ENCODE peak calls at places on chromosomes 1 and 21, in six cellular contexts. One of them, this sample, is unnamed. For H3K4me1 and H3K36me3, the result is how much of the 10 kb centered on the place peaks cover.

GRCh38 chr1:81801834-81802531 is 1.2 kb downstream of the ADGRL2 start:
- DNase-seq in lung: peak
- DNase-seq in HCT116: no peak
- DNase-seq in SK-N-SH: peak
- DNase-seq in adrenal gland: peak
- DNase-seq in fibroblast of lung: peak
- DNase-seq in this sample: no peak

GRCh38 chr1:4931486-4931885 is 277.1 kb downstream of the AJAP1 start:
- DNase-seq in lung: no peak
- DNase-seq in HCT116: no peak
- DNase-seq in SK-N-SH: no peak
- DNase-seq in adrenal gland: peak
- DNase-seq in fibroblast of lung: no peak
- DNase-seq in this sample: no peak

GRCh38 chr1:225928186-225929175 is 4.4 kb upstream of the PYCR2 start:
- DNase-seq in lung: no peak
- DNase-seq in HCT116: no peak
- DNase-seq in SK-N-SH: no peak
- DNase-seq in adrenal gland: no peak
- DNase-seq in fibroblast of lung: no peak
- DNase-seq in this sample: peak

GRCh38 chr1:154951901-154952657 is 3.8 kb downstream of the PBXIP1 start:
- DNase-seq in lung: no peak
- DNase-seq in HCT116: no peak
- DNase-seq in SK-N-SH: peak
- DNase-seq in adrenal gland: peak
- DNase-seq in fibroblast of lung: no peak
- DNase-seq in this sample: peak

GRCh38 chr1:94698759-94699502 is 121.2 kb upstream of the SLC44A3 start:
- DNase-seq in lung: no peak
- DNase-seq in HCT116: peak
- DNase-seq in SK-N-SH: no peak
- DNase-seq in adrenal gland: no peak
- DNase-seq in fibroblast of lung: peak
- DNase-seq in this sample: no peak

GRCh38 chr1:206110820-206111219 is 6.4 kb downstream of the AVPR1B start:
- DNase-seq in lung: no peak
- DNase-seq in HCT116: no peak
- DNase-seq in SK-N-SH: no peak
- DNase-seq in adrenal gland: no peak
- DNase-seq in fibroblast of lung: no peak
- DNase-seq in this sample: no peak

GRCh38 chr1:174999926-175000696 is at the start of gene CACYBP:
- DNase-seq in lung: peak
- DNase-seq in HCT116: no peak
- DNase-seq in SK-N-SH: peak
- DNase-seq in adrenal gland: peak
- DNase-seq in fibroblast of lung: peak
- DNase-seq in this sample: no peak

GRCh38 chr1:224884428-224884827 is 45.0 kb upstream of the DNAH14 start:
- DNase-seq in lung: no peak
- DNase-seq in HCT116: no peak
- DNase-seq in SK-N-SH: no peak
- DNase-seq in adrenal gland: no peak
- DNase-seq in fibroblast of lung: peak
- DNase-seq in this sample: no peak

GRCh38 chr21:43806017-43806710 is 16.8 kb downstream of the RRP1 start:
- DNase-seq in lung: no peak
- DNase-seq in HCT116: no peak
- DNase-seq in SK-N-SH: no peak
- DNase-seq in adrenal gland: no peak
- DNase-seq in fibroblast of lung: no peak
- DNase-seq in this sample: no peak

GRCh38 chr21:33374080-33374873 is 28.9 kb upstream of the IFNGR2 start:
- DNase-seq in lung: peak
- DNase-seq in HCT116: peak
- DNase-seq in SK-N-SH: peak
- DNase-seq in adrenal gland: peak
- DNase-seq in fibroblast of lung: peak
- DNase-seq in this sample: peak

GRCh38 chr21:43613755-43614638 is 45.3 kb downstream of the HSF2BP start:
- DNase-seq in lung: no peak
- DNase-seq in HCT116: no peak
- DNase-seq in SK-N-SH: no peak
- DNase-seq in adrenal gland: no peak
- DNase-seq in fibroblast of lung: peak
- DNase-seq in this sample: no peak

GRCh38 chr1:32702599-32703478 is at the start of gene SYNC:
- DNase-seq in lung: peak
- DNase-seq in HCT116: no peak
- DNase-seq in SK-N-SH: peak
- DNase-seq in adrenal gland: no peak
- DNase-seq in fibroblast of lung: peak
- DNase-seq in this sample: no peak

GRCh38 chr1:51175278-51175677 is 60.8 kb upstream of the RNF11 start:
- DNase-seq in lung: no peak
- DNase-seq in HCT116: no peak
- DNase-seq in SK-N-SH: no peak
- DNase-seq in adrenal gland: no peak
- DNase-seq in fibroblast of lung: no peak
- DNase-seq in this sample: no peak

GRCh38 chr1:90732136-90732535 is 15.0 kb upstream of the BARHL2 start:
- DNase-seq in lung: no peak
- DNase-seq in HCT116: no peak
- DNase-seq in SK-N-SH: no peak
- DNase-seq in adrenal gland: no peak
- DNase-seq in fibroblast of lung: no peak
- DNase-seq in this sample: no peak

GRCh38 chr1:228987736-228988506 is 252.6 kb downstream of the RHOU start:
- DNase-seq in lung: no peak
- DNase-seq in HCT116: no peak
- DNase-seq in SK-N-SH: no peak
- DNase-seq in adrenal gland: no peak
- DNase-seq in fibroblast of lung: no peak
- DNase-seq in this sample: no peak
- H3K4me1 ChIP-seq in lung: under half
- H3K4me1 ChIP-seq in HCT116: under half
- H3K4me1 ChIP-seq in SK-N-SH: under half
- H3K4me1 ChIP-seq in adrenal gland: under half
- H3K4me1 ChIP-seq in fibroblast of lung: under half
- H3K4me1 ChIP-seq in this sample: under half

GRCh38 chr21:42554251-42554937 is 40.7 kb downstream of the SLC37A1 start:
- DNase-seq in lung: no peak
- DNase-seq in HCT116: no peak
- DNase-seq in SK-N-SH: no peak
- DNase-seq in adrenal gland: peak
- DNase-seq in fibroblast of lung: no peak
- DNase-seq in this sample: no peak

GRCh38 chr21:42555756-42556438 is 42.2 kb downstream of the SLC37A1 start:
- DNase-seq in lung: no peak
- DNase-seq in HCT116: no peak
- DNase-seq in SK-N-SH: no peak
- DNase-seq in adrenal gland: peak
- DNase-seq in fibroblast of lung: no peak
- DNase-seq in this sample: no peak

GRCh38 chr21:42550817-42551216 is 37.2 kb downstream of the SLC37A1 start:
- DNase-seq in lung: no peak
- DNase-seq in HCT116: no peak
- DNase-seq in SK-N-SH: no peak
- DNase-seq in adrenal gland: no peak
- DNase-seq in fibroblast of lung: no peak
- DNase-seq in this sample: no peak

GRCh38 chr21:42553435-42553834 is 39.8 kb downstream of the SLC37A1 start:
- DNase-seq in lung: no peak
- DNase-seq in HCT116: no peak
- DNase-seq in SK-N-SH: no peak
- DNase-seq in adrenal gland: no peak
- DNase-seq in fibroblast of lung: no peak
- DNase-seq in this sample: no peak

DNA sequence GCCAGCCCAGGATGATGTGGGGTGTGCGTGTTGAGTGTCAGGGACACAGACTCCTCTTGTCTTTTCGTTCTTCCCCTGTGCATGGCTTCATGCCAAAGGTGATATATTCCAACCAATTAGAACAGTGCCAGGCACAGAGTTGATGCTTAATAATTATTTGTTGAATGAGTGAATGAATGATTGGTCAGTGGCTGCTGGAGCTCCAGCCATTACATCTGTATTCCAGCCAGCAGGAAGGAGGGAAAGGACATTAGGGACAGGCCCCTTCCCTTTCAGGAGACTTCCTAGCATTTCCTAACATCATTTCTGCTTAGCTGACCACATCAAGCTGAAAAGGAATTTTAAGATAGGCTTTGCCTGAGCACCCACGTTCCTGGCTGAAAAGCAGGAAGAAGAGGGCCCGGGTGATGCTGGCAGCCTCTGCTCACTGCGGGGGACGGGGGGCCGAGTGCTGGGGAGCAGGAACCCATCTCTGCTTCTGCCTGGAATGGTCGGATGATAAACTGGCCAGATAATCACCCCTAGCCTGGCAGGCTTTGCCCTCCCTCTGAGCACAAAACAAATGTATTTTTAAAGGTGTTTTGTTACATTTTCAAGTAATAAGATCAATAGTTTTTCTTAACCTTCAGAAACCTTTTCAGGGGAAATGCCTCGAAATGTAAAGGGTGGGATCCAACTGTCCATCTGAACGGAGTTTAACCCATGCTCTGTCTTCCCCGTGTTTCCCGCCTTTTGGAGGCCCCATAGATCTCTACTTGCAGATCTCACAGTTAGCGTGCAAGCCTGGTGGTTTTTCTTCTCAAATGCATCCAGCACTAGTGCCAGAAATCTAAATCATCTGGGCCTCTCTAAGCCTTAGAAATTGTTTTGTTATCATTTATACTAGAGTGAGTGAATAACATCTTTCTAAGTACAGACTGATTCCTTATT is 39.0 kb downstream of the SLC37A1 start:
- DNase-seq in lung: no peak
- DNase-seq in HCT116: no peak
- DNase-seq in SK-N-SH: no peak
- DNase-seq in adrenal gland: no peak
- DNase-seq in fibroblast of lung: no peak
- DNase-seq in this sample: no peak
- H3K36me3 ChIP-seq in lung: under half
- H3K36me3 ChIP-seq in HCT116: under half
- H3K36me3 ChIP-seq in SK-N-SH: under half
- H3K36me3 ChIP-seq in adrenal gland: under half
- H3K36me3 ChIP-seq in fibroblast of lung: under half
- H3K36me3 ChIP-seq in this sample: under half

GRCh38 chr1:208223136-208223535 is 21.0 kb downstream of the PLXNA2 start:
- DNase-seq in lung: no peak
- DNase-seq in HCT116: no peak
- DNase-seq in SK-N-SH: no peak
- DNase-seq in adrenal gland: no peak
- DNase-seq in fibroblast of lung: peak
- DNase-seq in this sample: no peak
- H3K4me1 ChIP-seq in lung: under half
- H3K4me1 ChIP-seq in HCT116: under half
- H3K4me1 ChIP-seq in SK-N-SH: half or more
- H3K4me1 ChIP-seq in adrenal gland: under half
- H3K4me1 ChIP-seq in fibroblast of lung: under half
- H3K4me1 ChIP-seq in this sample: under half

GRCh38 chr21:34806423-34806822 is 137.6 kb downstream of the CLIC6 start:
- DNase-seq in lung: no peak
- DNase-seq in HCT116: no peak
- DNase-seq in SK-N-SH: no peak
- DNase-seq in adrenal gland: no peak
- DNase-seq in fibroblast of lung: no peak
- DNase-seq in this sample: no peak
- H3K36me3 ChIP-seq in lung: under half
- H3K36me3 ChIP-seq in HCT116: under half
- H3K36me3 ChIP-seq in SK-N-SH: under half
- H3K36me3 ChIP-seq in adrenal gland: under half
- H3K36me3 ChIP-seq in fibroblast of lung: under half
- H3K36me3 ChIP-seq in this sample: under half

GRCh38 chr1:234954613-234955012 is 174.0 kb downstream of the TOMM20 start:
- DNase-seq in lung: no peak
- DNase-seq in HCT116: no peak
- DNase-seq in SK-N-SH: peak
- DNase-seq in adrenal gland: peak
- DNase-seq in fibroblast of lung: no peak
- DNase-seq in this sample: no peak
- H3K4me1 ChIP-seq in lung: under half
- H3K4me1 ChIP-seq in HCT116: under half
- H3K4me1 ChIP-seq in SK-N-SH: under half
- H3K4me1 ChIP-seq in adrenal gland: under half
- H3K4me1 ChIP-seq in fibroblast of lung: under half
- H3K4me1 ChIP-seq in this sample: under half

GRCh38 chr1:230242317-230242716 is 175.3 kb downstream of the GALNT2 start:
- DNase-seq in lung: no peak
- DNase-seq in HCT116: no peak
- DNase-seq in SK-N-SH: no peak
- DNase-seq in adrenal gland: no peak
- DNase-seq in fibroblast of lung: no peak
- DNase-seq in this sample: no peak
- H3K36me3 ChIP-seq in lung: under half
- H3K36me3 ChIP-seq in HCT116: under half
- H3K36me3 ChIP-seq in SK-N-SH: under half
- H3K36me3 ChIP-seq in adrenal gland: under half
- H3K36me3 ChIP-seq in fibroblast of lung: under half
- H3K36me3 ChIP-seq in this sample: under half

GRCh38 chr1:150610576-150610975 is 18.8 kb downstream of the ENSA start:
- DNase-seq in lung: no peak
- DNase-seq in HCT116: no peak
- DNase-seq in SK-N-SH: no peak
- DNase-seq in adrenal gland: no peak
- DNase-seq in fibroblast of lung: no peak
- DNase-seq in this sample: no peak
- H3K4me1 ChIP-seq in lung: under half
- H3K4me1 ChIP-seq in HCT116: under half
- H3K4me1 ChIP-seq in SK-N-SH: under half
- H3K4me1 ChIP-seq in adrenal gland: under half
- H3K4me1 ChIP-seq in fibroblast of lung: under half
- H3K4me1 ChIP-seq in this sample: under half

GRCh38 chr1:160293020-160293968 is 8.4 kb upstream of the PEX19 start:
- DNase-seq in lung: no peak
- DNase-seq in HCT116: no peak
- DNase-seq in SK-N-SH: no peak
- DNase-seq in adrenal gland: peak
- DNase-seq in fibroblast of lung: no peak
- DNase-seq in this sample: no peak
- H3K36me3 ChIP-seq in lung: half or more
- H3K36me3 ChIP-seq in HCT116: half or more
- H3K36me3 ChIP-seq in SK-N-SH: half or more
- H3K36me3 ChIP-seq in adrenal gland: under half
- H3K36me3 ChIP-seq in fibroblast of lung: under half
- H3K36me3 ChIP-seq in this sample: half or more